ENCODE peak calls at places on chromosome 21, in six cellular contexts. T is coronary artery, O is psoas muscle, W is left ventricle myocardium inferior, F is PC-9, S is A549. R is an unnamed sample.

GRCh38 chr21:23809573-23809972 is 1797.7 kb downstream of the MRPL39 start:
- DNase-seq in T (no peak), O (no peak), W (no peak), F (no peak), S (no peak), R (no peak)

GRCh38 chr21:22890656-22891055 is 1892.4 kb downstream of the NCAM2 start:
- DNase-seq in T (no peak), O (no peak), W (no peak), F (no peak), S (no peak), R (no peak)

GRCh38 chr21:38472709-38473108 is 25.6 kb downstream of the ERG start:
- DNase-seq in T (no peak), O (no peak), W (no peak), F (no peak), S (no peak), R (no peak)

GRCh38 chr21:29072873-29073221 is 601 bp downstream of the CCT8 start:
- DNase-seq in T (no peak), O (no peak), W (no peak), F (no peak), S (no peak), R (no peak)

GRCh38 chr21:39657091-39657689 is 44.5 kb downstream of the B3GALT5 start:
- DNase-seq in T (peak; percentile 19), O (no peak), W (no peak), F (no peak), S (no peak), R (no peak)

GRCh38 chr21:32112194-32112593 is 166.7 kb downstream of the MIS18A start:
- DNase-seq in T (no peak), O (no peak), W (no peak), F (no peak), S (no peak), R (no peak)

GRCh38 chr21:27818847-27819246 is 852.0 kb upstream of the ADAMTS5 start:
- DNase-seq in T (no peak), O (no peak), W (no peak), F (peak; percentile 4), S (no peak), R (no peak)

GRCh38 chr21:39647476-39647875 is 34.7 kb downstream of the B3GALT5 start:
- DNase-seq in T (peak; percentile 19), O (no peak), W (no peak), F (no peak), S (no peak), R (no peak)

GRCh38 chr21:41135715-41136114 is 32.2 kb upstream of the BACE2 start:
- DNase-seq in T (no peak), O (no peak), W (no peak), F (no peak), S (no peak), R (no peak)

GRCh38 chr21:30793581-30794314 is 19.3 kb downstream of the KRTAP8-1 start:
- DNase-seq in T (no peak), O (no peak), W (no peak), F (no peak), S (no peak), R (no peak)

GRCh38 chr21:24045373-24045772 is 1561.9 kb downstream of the MRPL39 start:
- DNase-seq in T (no peak), O (no peak), W (no peak), F (no peak), S (no peak), R (no peak)

GRCh38 chr21:39633770-39634181 is 21.0 kb downstream of the B3GALT5 start:
- DNase-seq in T (no peak), O (no peak), W (no peak), F (no peak), S (peak; percentile 72), R (no peak)

GRCh38 chr21:38171723-38172344 is 85.0 kb upstream of the KCNJ15 start:
- DNase-seq in T (no peak), O (no peak), W (no peak), F (no peak), S (no peak), R (no peak)

GRCh38 chr21:29349702-29350101 is 51.0 kb downstream of the BACH1 start:
- DNase-seq in T (no peak), O (no peak), W (no peak), F (no peak), S (no peak), R (no peak)

GRCh38 chr21:29182674-29183073 is 52.2 kb downstream of the MAP3K7CL start:
- DNase-seq in T (no peak), O (no peak), W (no peak), F (no peak), S (no peak), R (no peak)

GRCh38 chr21:38773108-38774061 is 32.3 kb upstream of the ETS2 start:
- DNase-seq in T (no peak), O (no peak), W (no peak), F (peak; percentile 36), S (peak; percentile 49), R (no peak)

GRCh38 chr21:17679002-17679600 is 66.4 kb upstream of the BTG3 start:
- DNase-seq in T (no peak), O (no peak), W (no peak), F (no peak), S (peak; percentile 14), R (no peak)

GRCh38 chr21:21412096-21412495 is 413.9 kb downstream of the NCAM2 start:
- DNase-seq in T (no peak), O (no peak), W (no peak), F (no peak), S (no peak), R (no peak)

GRCh38 chr21:17987328-17987727 is 168.2 kb upstream of the C21orf91 start:
- DNase-seq in T (no peak), O (no peak), W (no peak), F (no peak), S (no peak), R (no peak)

GRCh38 chr21:20661221-20661620 is 337.0 kb upstream of the NCAM2 start:
- DNase-seq in T (no peak), O (no peak), W (no peak), F (no peak), S (no peak), R (no peak)

GRCh38 chr21:19198801-19199200 is 795.2 kb upstream of the TMPRSS15 start:
- DNase-seq in T (no peak), O (no peak), W (no peak), F (no peak), S (no peak), R (no peak)

GRCh38 chr21:41802185-41802584 is 35.3 kb upstream of the RIPK4 start:
- DNase-seq in T (no peak), O (no peak), W (no peak), F (no peak), S (no peak), R (no peak)

GRCh38 chr21:26811031-26811430 is 34.2 kb downstream of the ADAMTS1 start:
- DNase-seq in T (no peak), O (no peak), W (no peak), F (no peak), S (no peak), R (no peak)

GRCh38 chr21:28719731-28720130 is 272.9 kb downstream of the LTN1 start:
- DNase-seq in T (no peak), O (no peak), W (no peak), F (no peak), S (no peak), R (no peak)

GRCh38 chr21:29939859-29940245 is at the start of gene GRIK1:
- DNase-seq in T (no peak), O (no peak), W (no peak), F (no peak), S (no peak), R (peak; percentile 21)

GRCh38 chr21:26169611-26170470 is 729 bp downstream of the APP start:
- DNase-seq in T (peak; percentile 82), O (peak; percentile 71), W (peak; percentile 69), F (peak; percentile 35), S (peak; percentile 22), R (peak; percentile 80)

GRCh38 chr21:37751268-37751975 is 164.8 kb downstream of the KCNJ6 start:
- DNase-seq in T (no peak), O (no peak), W (no peak), F (no peak), S (no peak), R (no peak)

GRCh38 chr21:33290441-33290840 is 24.3 kb downstream of the IL10RB start:
- DNase-seq in T (no peak), O (no peak), W (no peak), F (no peak), S (no peak), R (no peak)

GRCh38 chr21:38819719-38820147 is 14.0 kb downstream of the ETS2 start:
- DNase-seq in T (peak; percentile 65), O (no peak), W (no peak), F (peak; percentile 82), S (no peak), R (no peak)

GRCh38 chr21:31337086-31337485 is 7.0 kb downstream of the TIAM1 start:
- DNase-seq in T (no peak), O (no peak), W (no peak), F (no peak), S (no peak), R (no peak)

GRCh38 chr21:39216290-39216689 is 33.0 kb upstream of the PSMG1 start:
- DNase-seq in T (no peak), O (no peak), W (no peak), F (no peak), S (no peak), R (no peak)

GRCh38 chr21:23578027-23578426 is 2029.3 kb downstream of the MRPL39 start:
- DNase-seq in T (no peak), O (no peak), W (no peak), F (no peak), S (no peak), R (no peak)

GRCh38 chr21:35942211-35943144 is 117.8 kb downstream of the SETD4 start:
- DNase-seq in T (no peak), O (no peak), W (no peak), F (no peak), S (no peak), R (no peak)

GRCh38 chr21:35945089-35945671 is 115.1 kb downstream of the SETD4 start:
- DNase-seq in T (no peak), O (no peak), W (no peak), F (no peak), S (no peak), R (no peak)

GRCh38 chr21:35943752-35944151 is 116.6 kb downstream of the SETD4 start:
- DNase-seq in T (no peak), O (no peak), W (no peak), F (no peak), S (no peak), R (no peak)

GRCh38 chr21:35940074-35940927 is 120.0 kb downstream of the SETD4 start:
- DNase-seq in T (no peak), O (peak; percentile 49), W (no peak), F (peak; percentile 25), S (peak; percentile 24), R (no peak)
- TF ChIP-seq CTCF in T (peak; percentile 22), O (peak; percentile 68), W (peak; percentile 78), F (peak; percentile 63), S (peak; percentile 59), R (peak; percentile 71)

GRCh38 chr21:16193758-16194606 is 464.2 kb downstream of the USP25 start:
- DNase-seq in T (peak; percentile 76), O (peak; percentile 77), W (peak; percentile 58), F (no peak), S (peak; percentile 4), R (peak; percentile 74)
- H3K27ac ChIP-seq in T (peak overlapping the region; percentile 75), O (peak overlapping the region; percentile 85), W (peak overlapping the region; percentile 82), F (no peak overlapping the region), S (peak overlapping the region; percentile 94), R (peak overlapping the region; percentile 87)

GRCh38 chr21:34796518-34797201 is 127.9 kb downstream of the CLIC6 start:
- DNase-seq in T (no peak), O (no peak), W (no peak), F (no peak), S (no peak), R (peak; percentile 56)
- H3K4me3 ChIP-seq in T (no peak overlapping the region), O (peak overlapping the region; percentile 17), W (no peak overlapping the region), F (no peak overlapping the region), S (no peak overlapping the region), R (no peak overlapping the region)

GRCh38 chr21:45192332-45192731 is 95.4 kb downstream of the POFUT2 start:
- DNase-seq in T (no peak), O (no peak), W (no peak), F (no peak), S (no peak), R (no peak)
- TF ChIP-seq CTCF in T (no peak), O (no peak), W (no peak), F (no peak), S (no peak), R (no peak)

R was measured in dorsolateral prefrontal cortex.